ENCODE peak calls at places on chromosomes 12 and 14, in five cellular contexts. V, P, F, Y and H are unnamed samples.

GRCh38 chr12:25985296-25985992 is 27.0 kb downstream of the RASSF8 start:
- DNase-seq in P (no peak), F (no peak), Y (no peak), V (no peak), H (no peak)

GRCh38 chr12:110932048-110932447 is 11.7 kb upstream of the MYL2 start:
- DNase-seq in F (peak), V (no peak), Y (no peak), P (no peak), H (no peak)

GRCh38 chr12:112752298-112752697 is 39.2 kb upstream of the RPH3A start:
- DNase-seq in F (no peak), P (no peak), V (no peak), Y (no peak), H (no peak)

GRCh38 chr12:91355150-91356006 is 172.8 kb upstream of the DCN start:
- DNase-seq in V (no peak), F (peak), Y (peak), P (peak), H (peak)

GRCh38 chr12:62259311-62259992 is 752 bp upstream of the USP15 start:
- DNase-seq in F (no peak), P (no peak), V (no peak), Y (no peak), H (no peak)

GRCh38 chr12:76299536-76300296 is 48.5 kb downstream of the BBS10 start:
- DNase-seq in Y (no peak), F (peak), P (no peak), V (no peak), H (no peak)

GRCh38 chr14:36751116-36751515 is 89.5 kb downstream of the PAX9 start:
- DNase-seq in Y (no peak), F (no peak), V (no peak), P (no peak), H (no peak)

GRCh38 chr14:104973215-104974145 is 4.7 kb downstream of the AHNAK2 start:
- DNase-seq in Y (peak), F (no peak), V (no peak), P (no peak), H (peak)

GRCh38 chr14:65179918-65180724 is 77.8 kb upstream of the MAX start:
- DNase-seq in P (no peak), V (no peak), Y (peak), F (no peak), H (peak)

GRCh38 chr12:26128180-26128579 is 3.3 kb upstream of the BHLHE41 start:
- DNase-seq in V (no peak), Y (no peak), F (no peak), P (no peak), H (peak)

GRCh38 chr12:89461190-89461589 is 63.4 kb downstream of the GALNT4 start:
- DNase-seq in V (no peak), P (no peak), F (no peak), Y (no peak), H (no peak)

GRCh38 chr12:6201775-6202292 is 1.6 kb downstream of the CD9 start:
- DNase-seq in P (no peak), Y (no peak), V (no peak), F (no peak), H (no peak)

GRCh38 chr14:91924871-91925726 is 22.4 kb downstream of the FBLN5 start:
- DNase-seq in P (no peak), F (no peak), V (no peak), Y (no peak), H (no peak)

GRCh38 chr12:53217930-53218307 is 10.9 kb upstream of the ITGB7 start:
- DNase-seq in V (no peak), F (no peak), Y (no peak), P (no peak), H (no peak)

GRCh38 chr12:6205144-6205539 is 4.9 kb downstream of the CD9 start:
- DNase-seq in V (no peak), Y (no peak), P (no peak), F (no peak), H (no peak)

GRCh38 chr14:77746064-77746463 is 14.9 kb downstream of the SNW1 start:
- DNase-seq in P (no peak), Y (no peak), V (no peak), F (no peak), H (no peak)

GRCh38 chr12:109678732-109679131 is 34.9 kb upstream of the FAM222A start:
- DNase-seq in P (no peak), Y (no peak), V (no peak), F (no peak), H (no peak)

GRCh38 chr12:793037-793436 is 40.7 kb downstream of the WNK1 start:
- DNase-seq in Y (no peak), V (no peak), F (no peak), P (no peak), H (no peak)

GRCh38 chr12:52243264-52243773 is 10.3 kb downstream of the KRT7 start:
- DNase-seq in V (no peak), F (no peak), P (no peak), Y (no peak), H (no peak)

GRCh38 chr12:123141615-123142517 is 9.0 kb downstream of the PITPNM2 start:
- DNase-seq in V (no peak), P (no peak), F (no peak), Y (peak), H (peak)

GRCh38 chr12:132075714-132076553 is 68.2 kb downstream of the DDX51 start:
- DNase-seq in Y (no peak), P (no peak), F (no peak), V (no peak), H (no peak)

GRCh38 chr12:10571141-10571540 is 42.3 kb downstream of the MAGOHB start:
- DNase-seq in V (no peak), P (no peak), Y (no peak), F (no peak), H (no peak)

GRCh38 chr12:107318554-107318803 is 225.1 kb upstream of the CRY1 start:
- DNase-seq in V (no peak), Y (no peak), F (no peak), P (no peak), H (no peak)

GRCh38 chr12:13835657-13836056 is 145.7 kb downstream of the GRIN2B start:
- DNase-seq in V (no peak), Y (no peak), P (no peak), F (no peak), H (no peak)

GRCh38 chr14:77505031-77505430 is 6.4 kb upstream of the ISM2 start:
- DNase-seq in P (no peak), Y (no peak), V (no peak), F (no peak), H (no peak)

GRCh38 chr12:93825926-93826599 is 148.9 kb downstream of the CRADD start:
- DNase-seq in Y (no peak), P (no peak), F (no peak), V (no peak), H (no peak)

GRCh38 chr14:37546621-37547447 is 48.2 kb downstream of the FOXA1 start:
- DNase-seq in F (no peak), P (no peak), V (no peak), Y (no peak), H (no peak)

GRCh38 chr12:42666671-42667243 is 77.2 kb upstream of the PRICKLE1 start:
- DNase-seq in F (peak), V (no peak), Y (no peak), P (no peak), H (no peak)

GRCh38 chr14:76975865-76976622 is 52.5 kb downstream of the IRF2BPL start:
- DNase-seq in P (no peak), F (no peak), Y (no peak), V (no peak), H (no peak)

GRCh38 chr12:118188690-118189371 is 52.9 kb downstream of the PEBP1 start:
- DNase-seq in P (no peak), Y (no peak), F (no peak), V (no peak), H (no peak)

GRCh38 chr12:19390208-19390607 is 49.1 kb upstream of the AEBP2 start:
- DNase-seq in P (no peak), F (no peak), V (no peak), Y (no peak), H (no peak)

GRCh38 chr12:2973566-2973965 is 14.4 kb downstream of the TEAD4 start:
- DNase-seq in Y (no peak), F (no peak), V (no peak), P (no peak), H (no peak)

GRCh38 chr12:109739747-109740693 is 26.4 kb downstream of the FAM222A start:
- DNase-seq in F (peak), Y (no peak), P (no peak), V (no peak), H (no peak)

GRCh38 chr12:27400856-27401255 is 45.7 kb upstream of the SMCO2 start:
- DNase-seq in Y (no peak), P (no peak), V (no peak), F (no peak), H (no peak)